ENCODE peak calls at places on chromosomes 4 and X, in seven cellular contexts. K is upper lobe of right lung, X is activated T-cell treated with anti-CD3 and anti-CD28 coated beads for 1 hour, M is astrocyte of the spinal cord, F is keratinocyte, V is Kasumi-1, S is Peyer's patch. H is an unnamed sample.

GRCh38 chr4:160514126-160514525 is 1411.2 kb downstream of the RAPGEF2 start:
- DNase-seq in V (no peak), F (no peak), X (no peak), S (no peak), K (no peak), M (peak; percentile 79), H (no peak)

GRCh38 chr4:26076896-26077295 is 162.9 kb downstream of the SMIM20 start:
- DNase-seq in M (no peak), V (no peak), K (no peak), F (no peak), S (no peak), X (no peak), H (no peak)

GRCh38 chr4:169116270-169116901 is 106.3 kb upstream of the CBR4 start:
- DNase-seq in V (no peak), K (no peak), F (peak; percentile 21), M (peak; percentile 27), S (no peak), X (no peak), H (no peak)

GRCh38 chr4:184857446-184858121 is 31.8 kb upstream of the ACSL1 start:
- DNase-seq in F (no peak), X (no peak), S (no peak), M (no peak), V (no peak), K (no peak), H (no peak)

GRCh38 chr4:2798399-2799301 is 5.8 kb downstream of the SH3BP2 start:
- DNase-seq in M (no peak), V (peak; percentile 84), S (peak; percentile 87), F (no peak), X (no peak), K (peak; percentile 85), H (no peak)

GRCh38 chr4:166165829-166166420 is 292.9 kb downstream of the TLL1 start:
- DNase-seq in X (no peak), M (peak; percentile 84), V (peak; percentile 96), S (no peak), F (no peak), K (no peak), H (no peak)

GRCh38 chrX:104564921-104565703 is 887 bp upstream of the IL1RAPL2 start:
- DNase-seq in M (no peak), F (no peak), X (no peak), S (no peak), K (no peak), V (no peak), H (no peak)

GRCh38 chrX:14508025-14508690 is 21.2 kb upstream of the GLRA2 start:
- DNase-seq in V (no peak), S (no peak), F (no peak), M (no peak), X (no peak), K (no peak), H (no peak)

GRCh38 chrX:134764202-134764785 is 106.0 kb upstream of the PLAC1 start:
- DNase-seq in K (no peak), F (peak; percentile 25), S (no peak), X (no peak), M (peak; percentile 23), V (peak; percentile 80), H (no peak)

GRCh38 chr4:140037353-140038030 is 116.5 kb downstream of the MAML3 start:
- DNase-seq in X (no peak), K (no peak), S (no peak), M (peak; percentile 95), F (no peak), V (no peak), H (no peak)

GRCh38 chrX:71623714-71624113 is 5.4 kb upstream of the CXCR3 start:
- DNase-seq in S (no peak), M (no peak), V (no peak), X (no peak), F (no peak), K (no peak), H (no peak)

GRCh38 chr4:176277162-176277904 is 8.3 kb upstream of the ASB5 start:
- DNase-seq in V (peak; percentile 64), S (peak; percentile 57), X (no peak), K (no peak), M (peak; percentile 75), F (no peak), H (no peak)

GRCh38 chr4:6605605-6606004 is 30.6 kb downstream of the MAN2B2 start:
- DNase-seq in F (no peak), K (no peak), S (no peak), V (no peak), M (no peak), X (no peak), H (no peak)

GRCh38 chrX:2336181-2336580 is 164.6 kb downstream of the DHRSX start:
- DNase-seq in F (no peak), V (no peak), X (no peak), M (peak; percentile 46), S (no peak), K (no peak), H (no peak)

GRCh38 chrX:133254666-133255065 is 36.5 kb upstream of the TFDP3 start:
- DNase-seq in K (no peak), V (peak; percentile 2), X (no peak), F (no peak), S (no peak), M (peak; percentile 45), H (no peak)

GRCh38 chrX:124555036-124555595 is 208.8 kb downstream of the SH2D1A start:
- DNase-seq in F (peak; percentile 78), K (no peak), X (no peak), M (peak; percentile 68), S (no peak), V (peak; percentile 1), H (no peak)